ENCODE peak calls at places on chromosomes 13 and 19, in six cellular contexts. B, K, G, I, S and C are unnamed samples.

GRCh38 chr13:106274551-106275208 is 260.8 kb downstream of the EFNB2 start:
- DNase-seq in S (no peak), G (no peak), K (no peak), B (no peak), I (no peak), C (no peak)

GRCh38 chr19:23887642-23888041 is 27.0 kb upstream of the ZNF726 start:
- DNase-seq in I (no peak), G (no peak), K (no peak), S (no peak), B (peak), C (no peak)

GRCh38 chr13:73274147-73274546 is 215.3 kb downstream of the KLF5 start:
- DNase-seq in G (no peak), I (no peak), B (no peak), S (no peak), K (no peak), C (no peak)

GRCh38 chr13:73828811-73829210 is 305.4 kb downstream of the KLF12 start:
- DNase-seq in B (no peak), K (no peak), I (no peak), G (no peak), S (no peak), C (no peak)

GRCh38 chr19:35264281-35265125 is 4.3 kb upstream of the USF2 start:
- DNase-seq in B (peak), I (no peak), S (no peak), G (no peak), K (no peak), C (peak)

GRCh38 chr13:112115403-112116091 is 48.6 kb downstream of the SOX1 start:
- DNase-seq in G (no peak), B (no peak), S (no peak), K (no peak), I (no peak), C (no peak)

GRCh38 chr13:113758651-113759524 is at the start of gene TMEM255B:
- DNase-seq in G (peak), B (peak), K (peak), I (peak), S (peak), C (peak)

GRCh38 chr13:40963927-40964326 is 55.2 kb downstream of the ELF1 start:
- DNase-seq in S (no peak), B (no peak), I (no peak), G (no peak), K (no peak), C (no peak)

GRCh38 chr13:112062619-112063308 is 4.2 kb upstream of the SOX1 start:
- DNase-seq in S (no peak), K (no peak), I (no peak), G (no peak), B (no peak), C (no peak)

GRCh38 chr13:98842074-98842473 is 89.6 kb upstream of the SLC15A1 start:
- DNase-seq in G (no peak), I (peak), K (no peak), S (no peak), B (no peak), C (no peak)

GRCh38 chr13:28611654-28612131 is 47.2 kb upstream of the POMP start:
- DNase-seq in B (no peak), I (no peak), S (no peak), K (no peak), G (no peak), C (no peak)

GRCh38 chr13:39571502-39572092 is 31.4 kb downstream of the LHFPL6 start:
- DNase-seq in B (no peak), I (no peak), S (no peak), G (no peak), K (no peak), C (no peak)